ENCODE peak calls at places on chromosomes 7 and 10, in seven cellular contexts. M is T follicular helper cell; S is tibial artery; U is HTR-8/SVneo; P is heart right ventricle; F is cardiac fibroblast; Q is naive thymus-derived CD8-positive, alpha-beta T cell. K is an unnamed sample.

GRCh38 chr10:93186631-93187030 is 112.9 kb downstream of the CYP26A1 start:
- DNase-seq in M (no peak), S (no peak), U (no peak), P (no peak), F (no peak), Q (no peak), K (no peak)

GRCh38 chr7:70975816-70976215 is 156.1 kb upstream of the GALNT17 start:
- DNase-seq in M (no peak), S (no peak), U (no peak), P (no peak), F (no peak), Q (no peak), K (no peak)

GRCh38 chr7:158683541-158683940 is 21.1 kb downstream of the NCAPG2 start:
- DNase-seq in M (no peak), S (no peak), U (no peak), P (no peak), F (peak; percentile 33), Q (no peak), K (no peak)

GRCh38 chr7:76165106-76165972 is 36.4 kb upstream of the SRRM3 start:
- DNase-seq in M (no peak), S (no peak), U (no peak), P (no peak), F (no peak), Q (no peak), K (no peak)

GRCh38 chr10:112356686-112357085 is 17.2 kb upstream of the ACSL5 start:
- DNase-seq in M (no peak), S (no peak), U (no peak), P (no peak), F (no peak), Q (no peak), K (no peak)

GRCh38 chr7:64878684-64879083 is 24.4 kb upstream of the ZNF273 start:
- DNase-seq in M (no peak), S (no peak), U (no peak), P (no peak), F (no peak), Q (no peak), K (no peak)

GRCh38 chr7:3942778-3943177 is 641.7 kb downstream of the SDK1 start:
- DNase-seq in M (no peak), S (peak; percentile 37), U (no peak), P (no peak), F (peak; percentile 14), Q (no peak), K (no peak)

GRCh38 chr7:16392990-16393523 is 28.3 kb downstream of the CRPPA start:
- DNase-seq in M (no peak), S (no peak), U (no peak), P (no peak), F (no peak), Q (no peak), K (no peak)

GRCh38 chr10:49310460-49310859 is 11.5 kb downstream of the C10orf71 start:
- DNase-seq in M (no peak), S (no peak), U (no peak), P (no peak), F (peak; percentile 6), Q (no peak), K (no peak)

GRCh38 chr10:87760195-87760905 is 57.7 kb downstream of the ATAD1 start:
- DNase-seq in M (no peak), S (no peak), U (no peak), P (no peak), F (peak; percentile 29), Q (no peak), K (no peak)

GRCh38 chr7:142383826-142384507 is 126.1 kb upstream of the PRSS58 start:
- DNase-seq in M (no peak), S (no peak), U (no peak), P (no peak), F (no peak), Q (no peak), K (no peak)

GRCh38 chr10:27223964-27224363 is 16.6 kb downstream of the ACBD5 start:
- DNase-seq in M (peak; percentile 18), S (peak; percentile 34), U (no peak), P (peak; percentile 39), F (peak; percentile 64), Q (peak; percentile 20), K (peak; percentile 15)

GRCh38 chr7:43880596-43880995 is 11.3 kb upstream of the MRPS24 start:
- DNase-seq in M (no peak), S (no peak), U (no peak), P (no peak), F (no peak), Q (no peak), K (no peak)